ENCODE peak calls at places on chromosomes 11 and 22, in nine cellular contexts. O is IMR-90, D is dorsolateral prefrontal cortex, M is psoas muscle, G is hepatocyte, T is fibroblast of mammary gland, S is right lobe of liver, L is HFFc6, E is H1. R is an unnamed sample.

GRCh38 chr22:48951836-48952235 is 875.8 kb downstream of the BRD1 start:
- DNase-seq in O (no peak), D (no peak), S (peak; percentile 27), M (no peak), G (no peak), L (no peak), T (no peak), E (no peak), R (no peak)

GRCh38 chr11:72038491-72038890 is 39.8 kb downstream of the IL18BP start:
- DNase-seq in O (peak; percentile 72), E (no peak), T (peak; percentile 81), D (peak; percentile 63), L (peak; percentile 64), M (peak; percentile 64), S (no peak), G (peak; percentile 59), R (no peak)

GRCh38 chr11:133541331-133542095 is 9.2 kb upstream of the OPCML start:
- DNase-seq in S (no peak), O (no peak), G (no peak), D (no peak), L (no peak), M (no peak), E (peak; percentile 57), T (no peak), R (peak; percentile 66)

GRCh38 chr22:19350947-19351346 is 59.4 kb upstream of the CLTCL1 start:
- DNase-seq in S (no peak), M (no peak), G (no peak), D (no peak), L (no peak), O (no peak), E (no peak), T (no peak), R (no peak)

GRCh38 chr11:66050581-66051231 is 1.5 kb upstream of the SF3B2 start:
- DNase-seq in L (no peak), D (no peak), M (no peak), T (no peak), G (no peak), S (no peak), O (no peak), E (no peak), R (no peak)

GRCh38 chr11:112024178-112024777 is 930 bp upstream of the DLAT start:
- DNase-seq in S (no peak), L (no peak), T (peak; percentile 7), G (no peak), O (no peak), D (no peak), M (no peak), E (no peak), R (no peak)

GRCh38 chr11:77172666-77172982 is 44.6 kb downstream of the MYO7A start:
- DNase-seq in E (no peak), M (no peak), G (no peak), T (peak; percentile 32), S (no peak), D (no peak), L (no peak), O (peak; percentile 5), R (no peak)

GRCh38 chr11:9601041-9601875 is 27.8 kb downstream of the WEE1 start:
- DNase-seq in M (peak; percentile 44), O (peak; percentile 89), E (no peak), L (peak; percentile 19), S (no peak), D (peak; percentile 6), G (no peak), T (peak; percentile 56), R (no peak)

GRCh38 chr22:37560682-37561208 is 465 bp downstream of the CDC42EP1 start:
- DNase-seq in T (no peak), M (peak; percentile 64), L (peak; percentile 32), S (no peak), E (no peak), D (no peak), G (peak; percentile 73), O (peak; percentile 53), R (no peak)

GRCh38 chr11:1776331-1776851 is 12.7 kb upstream of the CTSD start:
- DNase-seq in E (no peak), G (no peak), O (no peak), M (no peak), L (no peak), T (no peak), D (no peak), S (no peak), R (no peak)

GRCh38 chr22:24768537-24769374 is 5.8 kb downstream of the PIWIL3 start:
- DNase-seq in S (peak; percentile 60), D (peak; percentile 29), G (peak; percentile 81), M (peak; percentile 18), E (no peak), T (peak; percentile 60), O (peak; percentile 76), L (peak; percentile 45), R (peak; percentile 51)

GRCh38 chr11:11349870-11350325 is 3.2 kb downstream of the CSNK2A3 start:
- DNase-seq in M (no peak), L (peak; percentile 61), E (no peak), O (peak; percentile 90), G (peak; percentile 52), T (peak; percentile 87), S (no peak), D (no peak), R (no peak)

GRCh38 chr22:20209761-20210250 is 58.3 kb downstream of the RTN4R start:
- DNase-seq in T (no peak), L (no peak), M (no peak), G (no peak), E (no peak), O (no peak), D (no peak), S (no peak), R (no peak)

GRCh38 chr11:121464352-121464946 is 11.7 kb upstream of the SORL1-AS1 start:
- DNase-seq in S (no peak), D (peak; percentile 77), T (peak; percentile 92), M (peak; percentile 53), G (peak; percentile 60), O (peak; percentile 94), L (peak; percentile 90), E (no peak), R (no peak)

DNA sequence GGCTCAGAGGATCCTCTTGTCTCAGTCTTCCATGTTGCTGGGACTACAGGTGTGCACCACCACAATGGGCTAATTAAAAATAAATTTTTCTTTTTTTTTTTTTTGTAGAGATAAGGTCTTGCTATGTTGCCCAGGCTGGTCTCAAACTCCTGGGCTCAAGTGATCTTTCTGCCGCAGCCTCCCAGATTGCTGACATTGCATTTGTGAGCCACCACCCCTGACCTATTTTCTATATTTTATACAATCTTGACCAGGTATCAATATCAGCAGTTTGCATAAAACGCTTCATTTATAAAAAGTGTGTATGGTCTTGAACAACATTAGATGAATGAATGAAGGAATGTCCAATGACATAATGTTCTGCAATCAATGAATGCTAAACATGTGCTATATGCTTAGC is 9.1 kb upstream of the STX3 start:
- DNase-seq in S (no peak), E (no peak), G (no peak), M (no peak), D (no peak), T (no peak), O (no peak), L (no peak), R (no peak)
- TF ChIP-seq CTCF in S (no peak), E (no peak), G (no peak), M (no peak), D (no peak), T (no peak), O (no peak), L (no peak), R (no peak)

GRCh38 chr11:94326947-94327346 is 22.6 kb downstream of the IZUMO1R start:
- DNase-seq in S (no peak), O (no peak), G (no peak), L (no peak), M (no peak), E (no peak), D (no peak), T (no peak), R (no peak)

GRCh38 chr11:94322501-94322900 is 18.1 kb downstream of the IZUMO1R start:
- DNase-seq in L (no peak), S (no peak), O (no peak), D (no peak), G (no peak), E (no peak), M (no peak), T (no peak), R (no peak)

GRCh38 chr11:94328587-94329080 is 24.3 kb downstream of the IZUMO1R start:
- DNase-seq in G (no peak), L (no peak), E (no peak), O (no peak), S (no peak), T (no peak), D (no peak), M (no peak), R (no peak)

GRCh38 chr11:94329501-94329900 is 25.1 kb downstream of the IZUMO1R start:
- DNase-seq in G (no peak), E (no peak), O (no peak), T (no peak), M (no peak), S (no peak), D (no peak), L (no peak), R (no peak)

GRCh38 chr11:94325681-94326080 is 21.3 kb downstream of the IZUMO1R start:
- DNase-seq in M (no peak), O (peak; percentile 19), E (peak; percentile 61), T (peak; percentile 56), D (no peak), L (peak; percentile 41), G (peak; percentile 33), S (no peak), R (no peak)
- TF ChIP-seq CTCF in M (no peak), O (peak; percentile 30), E (peak; percentile 98), T (peak; percentile 65), D (no peak), L (peak; percentile 85), G (peak; percentile 23), S (peak; percentile 23), R (peak; percentile 55)

GRCh38 chr11:124667601-124668000 is 5.9 kb downstream of the SIAE start:
- DNase-seq in D (no peak), O (no peak), S (no peak), T (no peak), M (no peak), L (no peak), G (no peak), E (no peak), R (no peak)

GRCh38 chr11:124669193-124669592 is 4.3 kb downstream of the SIAE start:
- DNase-seq in S (peak; percentile 55), E (no peak), L (peak; percentile 25), O (peak; percentile 54), G (peak; percentile 62), D (no peak), T (peak; percentile 62), M (no peak), R (peak; percentile 50)

GRCh38 chr11:124672531-124673215 is 866 bp downstream of the SIAE start:
- DNase-seq in O (no peak), T (no peak), E (no peak), L (no peak), M (no peak), D (no peak), S (no peak), G (peak; percentile 32), R (no peak)

GRCh38 chr11:124673333-124674167 is at the start of the genes SIAE and SPA17:
- DNase-seq in D (peak; percentile 88), T (peak; percentile 95), M (peak; percentile 94), E (peak; percentile 86), L (peak; percentile 88), S (peak; percentile 95), O (peak; percentile 95), G (peak; percentile 95), R (peak; percentile 90)

GRCh38 chr11:124670732-124671131 is 2.8 kb downstream of the SIAE start:
- DNase-seq in L (no peak), D (no peak), M (no peak), O (peak; percentile 9), S (no peak), E (no peak), T (peak; percentile 18), G (no peak), R (no peak)
- TF ChIP-seq CTCF in L (no peak), D (no peak), M (no peak), O (no peak), S (no peak), E (no peak), T (no peak), G (no peak), R (no peak)

GRCh38 chr11:126451211-126451802 is 95.8 kb downstream of the ST3GAL4 start:
- DNase-seq in G (no peak), S (no peak), M (no peak), D (no peak), O (no peak), E (no peak), L (no peak), T (no peak), R (no peak)
- TF ChIP-seq CTCF in G (no peak), S (no peak), M (no peak), D (no peak), O (no peak), E (no peak), L (no peak), T (no peak), R (no peak)